ENCODE peak calls at places on chromosome 4, in six cellular contexts. G is bronchial epithelial cell, X is breast epithelium, B is cardiac muscle cell, J is fibroblast of the aortic adventitia, E is left ventricle myocardium inferior. Y is an unnamed sample.

GRCh38 chr4:1017706-1018105 is 6.3 kb downstream of the FGFRL1 start:
- DNase-seq in E (no peak), X (no peak), B (no peak), G (no peak), J (no peak), Y (no peak)

GRCh38 chr4:1576200-1576960 is 107.7 kb downstream of the FAM53A start:
- DNase-seq in J (no peak), X (no peak), G (no peak), B (no peak), E (no peak), Y (no peak)

GRCh38 chr4:83644677-83645639 is 109.0 kb downstream of the GPAT3 start:
- DNase-seq in G (peak), X (no peak), J (peak), B (peak), E (no peak), Y (peak)

GRCh38 chr4:108620933-108621905 is 843 bp downstream of the RPL34 start:
- DNase-seq in B (no peak), G (peak), X (no peak), J (peak), E (no peak), Y (no peak)

GRCh38 chr4:128287159-128287870 is at the start of gene PGRMC2:
- DNase-seq in J (peak), B (no peak), G (no peak), E (no peak), X (peak), Y (no peak)

GRCh38 chr4:70703695-70704332 is 15.5 kb downstream of the UTP3 start:
- DNase-seq in X (no peak), E (no peak), J (peak), G (peak), B (no peak), Y (peak)

GRCh38 chr4:2354760-2355159 is 63.7 kb downstream of the ZFYVE28 start:
- DNase-seq in J (no peak), E (no peak), X (no peak), G (no peak), B (no peak), Y (no peak)

GRCh38 chr4:8736083-8736825 is 135.4 kb downstream of the HMX1 start:
- DNase-seq in G (no peak), J (no peak), B (no peak), E (no peak), X (no peak), Y (no peak)

GRCh38 chr4:74623041-74623440 is 171.3 kb downstream of the BTC start:
- DNase-seq in J (peak), E (no peak), B (peak), X (no peak), G (peak), Y (peak)

GRCh38 chr4:153110739-153111138 is 93.5 kb upstream of the TRIM2 start:
- DNase-seq in G (no peak), X (no peak), B (no peak), J (no peak), E (no peak), Y (no peak)

GRCh38 chr4:123359449-123360306 is 36.9 kb upstream of the SPRY1 start:
- DNase-seq in G (no peak), B (no peak), X (no peak), E (no peak), J (no peak), Y (no peak)

GRCh38 chr4:48343035-48343434 is 1.7 kb downstream of the SLAIN2 start:
- DNase-seq in X (no peak), G (no peak), B (peak), E (no peak), J (no peak), Y (no peak)

GRCh38 chr4:122814426-122814825 is 12.2 kb upstream of the FGF2 start:
- DNase-seq in B (no peak), E (no peak), J (no peak), G (no peak), X (no peak), Y (no peak)

GRCh38 chr4:75564023-75564422 is 8.2 kb downstream of the ODAPH start:
- DNase-seq in E (no peak), X (no peak), G (no peak), J (no peak), B (no peak), Y (no peak)

GRCh38 chr4:54423066-54423465 is 194.0 kb downstream of the PDGFRA start:
- DNase-seq in X (no peak), E (no peak), B (no peak), J (peak), G (peak), Y (peak)

GRCh38 chr4:38111024-38111423 is 150.8 kb downstream of the PTTG2 start:
- DNase-seq in G (no peak), J (no peak), E (no peak), B (no peak), X (no peak), Y (no peak)

GRCh38 chr4:102735578-102735977 is 25.2 kb downstream of the MANBA start:
- DNase-seq in G (peak), J (no peak), B (no peak), E (no peak), X (no peak), Y (no peak)

GRCh38 chr4:77052352-77052751 is 23.4 kb downstream of the CCNI start:
- DNase-seq in J (peak), E (no peak), B (peak), G (peak), X (no peak), Y (peak)

DNA sequence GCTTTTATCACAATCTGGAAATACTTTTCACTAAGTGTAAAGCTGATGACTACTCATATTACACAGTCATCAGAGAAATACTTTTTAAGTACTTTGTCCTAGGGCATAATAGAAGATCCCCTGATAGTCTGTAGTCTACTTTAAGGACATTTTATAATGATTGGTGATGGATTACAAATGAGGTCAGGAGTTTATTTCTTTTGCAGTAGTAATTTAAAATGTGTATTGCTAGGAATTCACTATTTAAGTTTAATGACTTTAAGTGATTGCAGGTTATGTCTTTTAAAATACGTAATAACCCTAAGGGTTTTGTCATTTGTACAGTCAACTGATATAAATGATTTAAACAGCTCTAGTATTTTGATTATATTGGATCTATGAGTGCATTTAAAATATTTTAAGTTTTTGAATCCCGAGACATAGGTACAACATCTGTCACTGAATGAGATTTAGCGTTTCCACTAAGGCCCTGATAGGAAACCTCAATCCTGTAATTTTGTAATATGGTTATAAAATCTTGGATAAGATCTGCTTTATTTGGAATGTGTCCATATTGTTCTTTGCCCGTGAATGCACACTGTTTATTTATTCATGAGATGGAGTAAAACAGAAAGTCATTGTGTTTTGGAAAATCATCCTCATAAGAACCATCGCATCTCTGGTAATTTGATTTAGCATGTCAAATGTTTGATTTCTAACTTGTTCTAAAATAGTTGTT is 189.4 kb downstream of the ARAP2 start:
- DNase-seq in B (no peak), J (no peak), E (no peak), G (no peak), X (no peak), Y (no peak)
- H3K4me3 ChIP-seq in B (no peak), J (no peak), E (no peak), G (no peak), X (no peak), Y (no peak)

DNA sequence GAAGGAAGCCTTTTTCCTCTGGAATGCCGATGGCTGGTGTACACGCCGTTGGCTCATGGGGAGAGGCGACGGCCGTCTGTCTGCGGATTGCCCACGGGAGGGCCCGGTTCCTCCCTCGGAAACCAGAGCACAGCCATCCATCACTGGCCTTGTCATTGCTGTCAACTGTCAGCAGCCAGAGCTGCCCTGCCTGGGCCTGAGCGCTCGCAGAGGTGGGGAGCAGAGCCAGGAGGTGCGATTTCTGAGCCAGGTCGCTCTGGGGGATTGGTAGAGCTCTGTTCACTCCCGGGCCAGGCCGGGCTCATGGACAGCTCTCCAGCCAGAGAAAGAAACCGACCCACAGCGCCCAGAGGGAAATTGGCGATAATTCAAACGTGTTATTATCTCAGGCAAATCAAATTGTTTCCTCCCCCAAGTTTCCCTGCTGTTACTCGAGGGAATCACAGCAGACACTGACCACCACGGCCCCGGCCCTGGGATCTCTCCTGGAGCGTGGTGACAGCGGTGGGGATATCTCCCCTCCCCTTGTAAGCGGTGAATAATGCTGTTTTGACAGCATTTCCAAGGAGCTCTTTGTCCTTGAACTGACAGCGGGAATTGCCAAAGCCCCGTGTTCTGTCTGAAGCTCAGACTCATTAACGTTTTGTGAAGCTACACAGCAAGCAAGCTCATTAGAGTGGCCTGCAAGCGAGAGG is 221.0 kb upstream of the PSAPL1 start:
- DNase-seq in B (peak), G (no peak), E (no peak), X (no peak), J (no peak), Y (no peak)
- H3K4me3 ChIP-seq in B (no peak), G (no peak), E (no peak), X (no peak), J (no peak), Y (no peak)

GRCh38 chr4:15868065-15868464 is 70.5 kb downstream of the FGFBP1 start:
- DNase-seq in B (no peak), X (no peak), G (peak), E (no peak), J (peak), Y (peak)
- H3K4me3 ChIP-seq in B (no peak), X (no peak), G (no peak), E (no peak), J (no peak), Y (no peak)

GRCh38 chr4:177322881-177323280 is 13.2 kb downstream of the NEIL3 start:
- DNase-seq in E (no peak), G (no peak), B (no peak), X (no peak), J (peak), Y (no peak)

GRCh38 chr4:177322156-177322685 is 12.5 kb downstream of the NEIL3 start:
- DNase-seq in X (no peak), J (peak), B (no peak), E (no peak), G (peak), Y (no peak)

GRCh38 chr4:177320721-177321120 is 11.0 kb downstream of the NEIL3 start:
- DNase-seq in X (no peak), J (no peak), B (no peak), G (no peak), E (no peak), Y (no peak)

GRCh38 chr4:177321647-177322046 is 12.0 kb downstream of the NEIL3 start:
- DNase-seq in X (no peak), G (no peak), J (no peak), E (no peak), B (no peak), Y (no peak)

GRCh38 chr4:177323416-177323815 is 13.7 kb downstream of the NEIL3 start:
- DNase-seq in G (no peak), E (no peak), B (no peak), X (no peak), J (no peak), Y (no peak)
- H3K4me3 ChIP-seq in G (no peak), E (no peak), B (no peak), X (no peak), J (no peak), Y (no peak)

DNA sequence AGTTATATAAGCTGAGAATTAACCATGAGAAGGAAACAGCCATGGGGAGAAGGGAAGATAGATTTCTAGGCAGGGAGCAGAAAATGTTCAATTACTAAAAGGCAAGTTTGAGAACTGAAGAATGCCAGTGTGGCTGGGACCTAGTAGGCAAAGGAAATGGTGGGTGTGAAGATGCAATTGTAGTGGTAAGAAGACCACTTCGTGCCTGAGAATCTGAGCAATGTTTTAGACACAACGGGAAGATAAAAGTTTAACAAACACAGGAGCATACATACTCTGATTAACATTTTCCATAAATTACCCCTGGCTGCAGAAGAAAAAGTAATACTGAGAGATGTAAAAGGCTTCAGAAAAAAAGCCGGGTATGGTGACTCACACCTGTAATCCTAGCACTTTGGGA is 18.1 kb upstream of the MMRN1 start:
- DNase-seq in J (no peak), G (no peak), E (no peak), B (no peak), X (no peak), Y (no peak)
- H3K4me3 ChIP-seq in J (no peak), G (no peak), E (no peak), B (no peak), X (no peak), Y (no peak)

Y was measured in foreskin fibroblast.